ENCODE peak calls at places on chromosomes 16 and 17, in four cellular contexts. One of them, this sample, is unnamed. For H3K9me3, the result is how much of the 10 kb centered on the place peaks cover.

GRCh38 chr17:64707077-64707591 is 45.0 kb upstream of the SMURF2 start:
- DNase-seq in tibial artery: peak
- DNase-seq in pancreas: peak
- DNase-seq in CD8-positive, alpha-beta memory T cell: no peak
- DNase-seq in this sample: no peak

GRCh38 chr16:9225527-9226316 is 134.3 kb downstream of the HAPSTR1 start:
- DNase-seq in pancreas: no peak
- DNase-seq in tibial artery: no peak
- DNase-seq in CD8-positive, alpha-beta memory T cell: no peak
- DNase-seq in this sample: no peak

GRCh38 chr17:19631905-19632304 is 16.6 kb upstream of the ALDH3A2 start:
- DNase-seq in CD8-positive, alpha-beta memory T cell: no peak
- DNase-seq in tibial artery: no peak
- DNase-seq in pancreas: no peak
- DNase-seq in this sample: no peak

GRCh38 chr16:14324581-14324980 is 253.5 kb downstream of the MRTFB start:
- DNase-seq in CD8-positive, alpha-beta memory T cell: no peak
- DNase-seq in pancreas: no peak
- DNase-seq in tibial artery: no peak
- DNase-seq in this sample: no peak

GRCh38 chr16:73956592-73957495 is 339.8 kb upstream of the PSMD7 start:
- DNase-seq in CD8-positive, alpha-beta memory T cell: peak
- DNase-seq in tibial artery: peak
- DNase-seq in pancreas: peak
- DNase-seq in this sample: no peak

GRCh38 chr17:56680676-56681075 is 87.2 kb downstream of the NOG start:
- DNase-seq in tibial artery: no peak
- DNase-seq in CD8-positive, alpha-beta memory T cell: no peak
- DNase-seq in pancreas: no peak
- DNase-seq in this sample: no peak

GRCh38 chr17:36082062-36082461 is 7.9 kb downstream of the CCL3 start:
- DNase-seq in pancreas: no peak
- DNase-seq in tibial artery: no peak
- DNase-seq in CD8-positive, alpha-beta memory T cell: no peak
- DNase-seq in this sample: no peak

GRCh38 chr17:42337442-42337841 is 49.1 kb downstream of the STAT5A start:
- DNase-seq in CD8-positive, alpha-beta memory T cell: peak
- DNase-seq in tibial artery: no peak
- DNase-seq in pancreas: no peak
- DNase-seq in this sample: peak

GRCh38 chr16:65744401-65744800 is 622.1 kb upstream of the CDH5 start:
- DNase-seq in CD8-positive, alpha-beta memory T cell: no peak
- DNase-seq in tibial artery: no peak
- DNase-seq in pancreas: no peak
- DNase-seq in this sample: no peak

GRCh38 chr16:11229906-11230305 is 26.1 kb downstream of the SOCS1 start:
- DNase-seq in CD8-positive, alpha-beta memory T cell: no peak
- DNase-seq in pancreas: peak
- DNase-seq in tibial artery: no peak
- DNase-seq in this sample: no peak

GRCh38 chr17:50858486-50859225 is 7.5 kb downstream of the TOB1 start:
- DNase-seq in pancreas: peak
- DNase-seq in tibial artery: no peak
- DNase-seq in CD8-positive, alpha-beta memory T cell: no peak
- DNase-seq in this sample: no peak

GRCh38 chr17:15973834-15974233 is 25.7 kb downstream of the ZSWIM7 start:
- DNase-seq in pancreas: no peak
- DNase-seq in tibial artery: no peak
- DNase-seq in CD8-positive, alpha-beta memory T cell: no peak
- DNase-seq in this sample: no peak

GRCh38 chr17:39739885-39740356 is 2.2 kb downstream of the GRB7 start:
- DNase-seq in pancreas: peak
- DNase-seq in CD8-positive, alpha-beta memory T cell: no peak
- DNase-seq in tibial artery: no peak
- DNase-seq in this sample: no peak

GRCh38 chr17:19703106-19703775 is 13.1 kb downstream of the SLC47A2 start:
- DNase-seq in CD8-positive, alpha-beta memory T cell: no peak
- DNase-seq in tibial artery: no peak
- DNase-seq in pancreas: no peak
- DNase-seq in this sample: no peak

GRCh38 chr16:49305406-49305805 is 23.8 kb upstream of the CBLN1 start:
- DNase-seq in CD8-positive, alpha-beta memory T cell: no peak
- DNase-seq in tibial artery: no peak
- DNase-seq in pancreas: no peak
- DNase-seq in this sample: no peak

GRCh38 chr17:29572691-29573557 is 4.4 kb downstream of the TP53I13 start:
- DNase-seq in CD8-positive, alpha-beta memory T cell: peak
- DNase-seq in pancreas: peak
- DNase-seq in tibial artery: peak
- DNase-seq in this sample: peak

GRCh38 chr17:27649929-27650328 is 18.9 kb downstream of the LGALS9 start:
- DNase-seq in pancreas: no peak
- DNase-seq in tibial artery: no peak
- DNase-seq in CD8-positive, alpha-beta memory T cell: no peak
- DNase-seq in this sample: no peak

GRCh38 chr17:49146620-49147306 is 14.2 kb downstream of the B4GALNT2 start:
- DNase-seq in tibial artery: no peak
- DNase-seq in CD8-positive, alpha-beta memory T cell: no peak
- DNase-seq in pancreas: no peak
- DNase-seq in this sample: no peak

GRCh38 chr16:80719573-80719972 is 84.8 kb downstream of the CDYL2 start:
- DNase-seq in pancreas: no peak
- DNase-seq in tibial artery: no peak
- DNase-seq in CD8-positive, alpha-beta memory T cell: no peak
- DNase-seq in this sample: no peak

GRCh38 chr16:4801962-4802658 is at the start of gene ROGDI:
- DNase-seq in pancreas: peak
- DNase-seq in CD8-positive, alpha-beta memory T cell: peak
- DNase-seq in tibial artery: peak
- DNase-seq in this sample: peak

GRCh38 chr17:16100737-16101400 is 101.2 kb downstream of the TTC19 start:
- DNase-seq in pancreas: no peak
- DNase-seq in CD8-positive, alpha-beta memory T cell: no peak
- DNase-seq in tibial artery: no peak
- DNase-seq in this sample: no peak

GRCh38 chr16:80583466-80583865 is 42.7 kb downstream of the DYNLRB2 start:
- DNase-seq in tibial artery: no peak
- DNase-seq in CD8-positive, alpha-beta memory T cell: no peak
- DNase-seq in pancreas: no peak
- DNase-seq in this sample: no peak

GRCh38 chr17:42775534-42776098 is 2.4 kb downstream of the VPS25 start:
- DNase-seq in pancreas: no peak
- DNase-seq in CD8-positive, alpha-beta memory T cell: no peak
- DNase-seq in tibial artery: no peak
- DNase-seq in this sample: no peak

GRCh38 chr17:35727635-35728034 is 3.8 kb upstream of the RASL10B start:
- DNase-seq in CD8-positive, alpha-beta memory T cell: no peak
- DNase-seq in tibial artery: no peak
- DNase-seq in pancreas: no peak
- DNase-seq in this sample: no peak

GRCh38 chr16:87335306-87335967 is 18.2 kb upstream of the C16orf95 start:
- DNase-seq in CD8-positive, alpha-beta memory T cell: no peak
- DNase-seq in pancreas: no peak
- DNase-seq in tibial artery: no peak
- DNase-seq in this sample: no peak

GRCh38 chr17:73718362-73718761 is 74.1 kb upstream of the SDK2 start:
- DNase-seq in pancreas: no peak
- DNase-seq in CD8-positive, alpha-beta memory T cell: no peak
- DNase-seq in tibial artery: no peak
- DNase-seq in this sample: no peak

GRCh38 chr16:22970191-22970845 is 156.4 kb downstream of the HS3ST2 start:
- DNase-seq in tibial artery: no peak
- DNase-seq in pancreas: no peak
- DNase-seq in CD8-positive, alpha-beta memory T cell: no peak
- DNase-seq in this sample: no peak

GRCh38 chr17:75875182-75875939 is 3.0 kb downstream of the TRIM47 start:
- DNase-seq in tibial artery: no peak
- DNase-seq in CD8-positive, alpha-beta memory T cell: no peak
- DNase-seq in pancreas: peak
- DNase-seq in this sample: no peak

GRCh38 chr16:16797239-16797638 is 418.3 kb downstream of the NPIPA7 start:
- DNase-seq in pancreas: no peak
- DNase-seq in tibial artery: no peak
- DNase-seq in CD8-positive, alpha-beta memory T cell: no peak
- DNase-seq in this sample: no peak

GRCh38 chr17:83152221-83152744 is 72.9 kb downstream of the METRNL start:
- DNase-seq in CD8-positive, alpha-beta memory T cell: no peak
- DNase-seq in tibial artery: peak
- DNase-seq in pancreas: no peak
- DNase-seq in this sample: no peak

GRCh38 chr17:83152745-83153611 is 73.6 kb downstream of the METRNL start:
- DNase-seq in pancreas: no peak
- DNase-seq in CD8-positive, alpha-beta memory T cell: no peak
- DNase-seq in tibial artery: peak
- DNase-seq in this sample: no peak

GRCh38 chr17:83150369-83151055 is 71.1 kb downstream of the METRNL start:
- DNase-seq in CD8-positive, alpha-beta memory T cell: no peak
- DNase-seq in tibial artery: peak
- DNase-seq in pancreas: no peak
- DNase-seq in this sample: no peak

GRCh38 chr17:83151056-83151441 is 71.6 kb downstream of the METRNL start:
- DNase-seq in CD8-positive, alpha-beta memory T cell: no peak
- DNase-seq in pancreas: no peak
- DNase-seq in tibial artery: no peak
- DNase-seq in this sample: no peak

DNA sequence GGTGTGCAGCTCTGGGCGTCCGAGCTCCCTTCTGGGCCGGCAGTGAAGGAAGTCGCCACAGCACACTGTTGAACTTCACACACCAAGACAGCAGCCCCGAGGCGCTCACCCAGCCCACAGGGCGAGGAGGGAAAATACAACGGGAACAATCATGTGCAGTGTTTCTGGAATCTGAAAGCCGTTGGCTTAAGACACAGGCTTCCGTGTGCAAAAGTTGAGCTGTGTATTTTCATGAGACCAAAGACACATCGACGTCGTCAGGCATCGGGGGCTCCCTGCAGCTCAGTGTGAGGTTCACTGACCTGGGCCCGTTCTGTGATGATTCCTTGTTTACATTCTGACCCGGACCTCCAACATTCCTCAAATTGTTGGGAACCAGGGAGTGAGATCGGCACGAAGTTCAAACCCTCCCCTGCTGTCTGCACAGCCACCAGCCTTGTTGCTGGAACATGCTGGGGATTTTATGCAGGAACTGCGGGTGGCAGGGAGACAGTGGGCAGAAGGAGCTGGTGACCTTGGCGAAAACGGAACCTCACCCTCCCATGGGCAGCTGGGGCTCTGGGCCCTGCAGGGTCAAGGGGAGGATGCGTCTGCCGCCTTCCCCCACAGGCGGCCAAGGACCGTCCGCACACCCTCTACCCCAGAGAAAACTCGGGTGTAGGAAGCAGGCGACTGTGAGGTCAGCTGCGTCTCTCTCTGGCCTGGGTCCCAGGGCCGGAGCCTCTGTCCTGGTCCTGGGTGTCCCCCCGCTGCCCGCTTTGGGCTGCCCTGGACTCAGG is 72.2 kb downstream of the METRNL start:
- DNase-seq in CD8-positive, alpha-beta memory T cell: no peak
- DNase-seq in pancreas: no peak
- DNase-seq in tibial artery: peak
- DNase-seq in this sample: no peak
- H3K9me3 ChIP-seq in CD8-positive, alpha-beta memory T cell: under half
- H3K9me3 ChIP-seq in pancreas: under half
- H3K9me3 ChIP-seq in tibial artery: under half
- H3K9me3 ChIP-seq in this sample: under half

DNA sequence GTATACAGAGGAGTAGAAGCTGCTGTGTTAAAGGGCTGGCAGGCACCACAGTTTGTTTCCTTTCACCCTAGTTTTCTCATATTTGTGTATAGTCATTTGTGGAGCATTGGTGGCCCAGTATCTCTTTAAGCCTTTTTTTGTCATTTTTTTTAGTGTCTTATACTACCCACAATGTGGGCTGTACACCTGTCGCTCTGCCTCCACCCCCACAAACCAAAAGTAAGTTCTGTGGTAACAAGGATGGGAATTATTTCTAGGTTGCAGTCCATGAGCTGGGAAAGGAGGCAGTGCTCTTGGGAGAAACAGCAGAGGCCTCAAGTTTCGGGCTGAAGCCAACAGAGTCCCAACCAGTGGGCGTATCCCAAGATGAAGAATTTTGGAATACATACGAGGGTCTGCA is 6.2 kb downstream of the ZNF75A start:
- DNase-seq in pancreas: no peak
- DNase-seq in tibial artery: no peak
- DNase-seq in CD8-positive, alpha-beta memory T cell: no peak
- DNase-seq in this sample: no peak
- H3K9me3 ChIP-seq in pancreas: under half
- H3K9me3 ChIP-seq in tibial artery: half or more
- H3K9me3 ChIP-seq in CD8-positive, alpha-beta memory T cell: half or more
- H3K9me3 ChIP-seq in this sample: under half

DNA sequence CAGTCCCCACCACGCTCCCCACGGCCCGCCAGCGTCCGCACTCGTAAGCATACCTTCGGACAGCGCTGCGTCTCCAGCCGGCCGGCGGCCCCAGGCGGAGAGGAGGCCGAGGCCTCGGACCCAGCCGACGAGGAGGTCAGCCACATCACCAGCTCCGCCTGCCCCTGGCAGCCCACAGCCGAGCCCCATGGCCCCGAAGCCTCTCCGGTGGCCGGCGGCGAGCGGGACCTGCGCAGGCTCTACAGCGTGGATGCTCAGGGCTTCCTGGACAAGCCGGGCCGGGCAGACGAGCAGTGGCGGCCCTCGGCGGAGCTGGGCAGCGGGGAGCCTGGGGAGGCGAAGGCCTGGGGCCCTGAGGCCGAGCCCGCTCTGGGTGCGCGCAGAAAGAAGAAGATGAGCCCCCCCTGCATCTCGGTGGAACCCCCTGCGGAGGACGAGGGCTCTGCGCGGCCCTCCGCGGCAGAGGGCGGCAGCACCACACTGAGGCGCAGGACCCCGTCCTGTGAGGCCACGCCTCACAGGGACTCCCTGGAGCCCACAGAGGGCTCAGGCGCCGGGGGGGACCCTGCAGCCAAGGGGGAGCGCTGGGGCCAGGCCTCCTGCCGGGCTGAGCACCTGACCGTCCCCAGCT is 4.9 kb downstream of the TPSG1 start:
- DNase-seq in CD8-positive, alpha-beta memory T cell: no peak
- DNase-seq in tibial artery: no peak
- DNase-seq in pancreas: no peak
- DNase-seq in this sample: no peak
- H3K9me3 ChIP-seq in CD8-positive, alpha-beta memory T cell: under half
- H3K9me3 ChIP-seq in tibial artery: under half
- H3K9me3 ChIP-seq in pancreas: under half
- H3K9me3 ChIP-seq in this sample: under half

GRCh38 chr17:59152925-59153324 is 2.1 kb downstream of the SKA2 start:
- DNase-seq in pancreas: no peak
- DNase-seq in CD8-positive, alpha-beta memory T cell: no peak
- DNase-seq in tibial artery: no peak
- DNase-seq in this sample: no peak
- H3K9me3 ChIP-seq in pancreas: under half
- H3K9me3 ChIP-seq in CD8-positive, alpha-beta memory T cell: under half
- H3K9me3 ChIP-seq in tibial artery: under half
- H3K9me3 ChIP-seq in this sample: under half

GRCh38 chr17:68509151-68510057 is 2.8 kb upstream of the PRKAR1A start:
- DNase-seq in tibial artery: no peak
- DNase-seq in CD8-positive, alpha-beta memory T cell: no peak
- DNase-seq in pancreas: peak
- DNase-seq in this sample: no peak
- H3K9me3 ChIP-seq in tibial artery: under half
- H3K9me3 ChIP-seq in CD8-positive, alpha-beta memory T cell: under half
- H3K9me3 ChIP-seq in pancreas: under half
- H3K9me3 ChIP-seq in this sample: under half